ENCODE peak calls at places on chromosomes 5 and 9, in four cellular contexts. One of them, this sample, is unnamed.

GRCh38 chr5:33313150-33313549 is 127.6 kb upstream of the TARS1 start:
- DNase-seq in AG09319: peak
- DNase-seq in GM13977: no peak
- DNase-seq in foreskin keratinocyte: peak
- DNase-seq in this sample: peak

GRCh38 chr9:15271403-15271802 is 35.6 kb downstream of the TTC39B start:
- DNase-seq in AG09319: no peak
- DNase-seq in GM13977: no peak
- DNase-seq in foreskin keratinocyte: no peak
- DNase-seq in this sample: no peak

GRCh38 chr5:122430328-122430586 is 118.2 kb downstream of the SNCAIP start:
- DNase-seq in AG09319: no peak
- DNase-seq in foreskin keratinocyte: no peak
- DNase-seq in GM13977: no peak
- DNase-seq in this sample: no peak

GRCh38 chr5:103667068-103667467 is 104.5 kb upstream of the NUDT12 start:
- DNase-seq in foreskin keratinocyte: peak
- DNase-seq in GM13977: no peak
- DNase-seq in AG09319: no peak
- DNase-seq in this sample: no peak

GRCh38 chr9:8437878-8438277 is 638.3 kb upstream of the DMAC1 start:
- DNase-seq in GM13977: no peak
- DNase-seq in foreskin keratinocyte: no peak
- DNase-seq in AG09319: no peak
- DNase-seq in this sample: no peak

GRCh38 chr9:92696619-92697018 is 26.7 kb upstream of the IPPK start:
- DNase-seq in foreskin keratinocyte: no peak
- DNase-seq in GM13977: no peak
- DNase-seq in AG09319: no peak
- DNase-seq in this sample: no peak

GRCh38 chr5:56167522-56167921 is 65.6 kb downstream of the ANKRD55 start:
- DNase-seq in foreskin keratinocyte: no peak
- DNase-seq in AG09319: no peak
- DNase-seq in GM13977: no peak
- DNase-seq in this sample: no peak

GRCh38 chr5:59542841-59543825 is 350.4 kb downstream of the PDE4D start:
- DNase-seq in GM13977: no peak
- DNase-seq in AG09319: no peak
- DNase-seq in foreskin keratinocyte: no peak
- DNase-seq in this sample: no peak

GRCh38 chr5:78573318-78573717 is 75.3 kb downstream of the LHFPL2 start:
- DNase-seq in AG09319: no peak
- DNase-seq in GM13977: no peak
- DNase-seq in foreskin keratinocyte: no peak
- DNase-seq in this sample: no peak

GRCh38 chr9:73023025-73023541 is 70.2 kb upstream of the ALDH1A1 start:
- DNase-seq in AG09319: peak
- DNase-seq in GM13977: peak
- DNase-seq in foreskin keratinocyte: peak
- DNase-seq in this sample: peak

GRCh38 chr5:4862500-4862899 is 277.6 kb upstream of the ADAMTS16 start:
- DNase-seq in GM13977: peak
- DNase-seq in AG09319: no peak
- DNase-seq in foreskin keratinocyte: no peak
- DNase-seq in this sample: peak

GRCh38 chr9:87442451-87442850 is 55.2 kb upstream of the DAPK1 start:
- DNase-seq in GM13977: no peak
- DNase-seq in AG09319: no peak
- DNase-seq in foreskin keratinocyte: no peak
- DNase-seq in this sample: no peak

GRCh38 chr9:22102347-22103053 is 93.4 kb upstream of the CDKN2B start:
- DNase-seq in AG09319: no peak
- DNase-seq in foreskin keratinocyte: no peak
- DNase-seq in GM13977: no peak
- DNase-seq in this sample: no peak

GRCh38 chr5:75656311-75657003 is 45.2 kb downstream of the ANKDD1B start:
- DNase-seq in foreskin keratinocyte: peak
- DNase-seq in GM13977: no peak
- DNase-seq in AG09319: no peak
- DNase-seq in this sample: peak

GRCh38 chr5:98109561-98110006 is 663.9 kb upstream of the RGMB start:
- DNase-seq in GM13977: no peak
- DNase-seq in foreskin keratinocyte: peak
- DNase-seq in AG09319: peak
- DNase-seq in this sample: peak

GRCh38 chr5:180604271-180604670 is 13.0 kb upstream of the SCGB3A1 start:
- DNase-seq in AG09319: no peak
- DNase-seq in foreskin keratinocyte: no peak
- DNase-seq in GM13977: no peak
- DNase-seq in this sample: no peak

GRCh38 chr5:13921573-13921972 is 22.9 kb downstream of the DNAH5 start:
- DNase-seq in GM13977: no peak
- DNase-seq in AG09319: no peak
- DNase-seq in foreskin keratinocyte: no peak
- DNase-seq in this sample: no peak

GRCh38 chr9:123423036-123423640 is 67.1 kb downstream of the CRB2 start:
- DNase-seq in GM13977: no peak
- DNase-seq in AG09319: no peak
- DNase-seq in foreskin keratinocyte: no peak
- DNase-seq in this sample: no peak

GRCh38 chr5:106822851-106823250 is 847.9 kb downstream of the EFNA5 start:
- DNase-seq in foreskin keratinocyte: no peak
- DNase-seq in AG09319: no peak
- DNase-seq in GM13977: no peak
- DNase-seq in this sample: no peak

GRCh38 chr5:121968910-121969607 is 7.3 kb downstream of the SRFBP1 start:
- DNase-seq in GM13977: no peak
- DNase-seq in foreskin keratinocyte: peak
- DNase-seq in AG09319: peak
- DNase-seq in this sample: peak

GRCh38 chr5:132176987-132177386 is 50.7 kb downstream of the P4HA2 start:
- DNase-seq in AG09319: no peak
- DNase-seq in foreskin keratinocyte: no peak
- DNase-seq in GM13977: peak
- DNase-seq in this sample: no peak

GRCh38 chr9:106785200-106785599 is 77.8 kb upstream of the ZNF462 start:
- DNase-seq in foreskin keratinocyte: no peak
- DNase-seq in GM13977: no peak
- DNase-seq in AG09319: no peak
- DNase-seq in this sample: no peak
- TF ChIP-seq CTCF in foreskin keratinocyte: no peak
- TF ChIP-seq CTCF in GM13977: no peak
- TF ChIP-seq CTCF in AG09319: no peak
- TF ChIP-seq CTCF in this sample: no peak

GRCh38 chr5:150847334-150847695 is 994 bp downstream of the IRGM start:
- DNase-seq in foreskin keratinocyte: no peak
- DNase-seq in GM13977: no peak
- DNase-seq in AG09319: no peak
- DNase-seq in this sample: no peak
- TF ChIP-seq CTCF in foreskin keratinocyte: no peak
- TF ChIP-seq CTCF in GM13977: no peak
- TF ChIP-seq CTCF in AG09319: no peak
- TF ChIP-seq CTCF in this sample: no peak

DNA sequence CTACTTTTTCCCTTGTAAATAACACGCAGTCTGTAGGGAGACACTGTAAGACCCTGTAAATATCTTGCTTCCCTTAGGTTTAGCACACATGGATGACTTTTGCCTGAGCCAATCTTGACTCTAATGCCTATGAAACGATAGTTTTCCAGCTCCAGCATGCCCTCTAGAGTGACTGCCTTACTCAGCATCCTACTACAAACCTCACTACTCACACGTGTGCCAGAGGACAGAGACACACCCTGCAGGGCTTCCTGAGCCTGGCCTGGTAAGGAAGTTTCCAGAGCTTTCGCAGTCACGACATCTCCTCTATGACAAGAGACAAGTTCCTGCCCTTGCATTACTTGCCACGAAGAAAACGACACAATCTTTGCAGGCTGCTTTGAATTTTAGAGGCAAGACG is 138.1 kb downstream of the ATPSCKMT start:
- DNase-seq in foreskin keratinocyte: peak
- DNase-seq in GM13977: no peak
- DNase-seq in AG09319: peak
- DNase-seq in this sample: peak
- TF ChIP-seq CTCF in foreskin keratinocyte: peak
- TF ChIP-seq CTCF in GM13977: peak
- TF ChIP-seq CTCF in AG09319: peak
- TF ChIP-seq CTCF in this sample: peak

GRCh38 chr5:142048272-142048671 is 35.4 kb upstream of the GNPDA1 start:
- DNase-seq in AG09319: no peak
- DNase-seq in GM13977: no peak
- DNase-seq in foreskin keratinocyte: no peak
- DNase-seq in this sample: no peak
- TF ChIP-seq CTCF in AG09319: no peak
- TF ChIP-seq CTCF in GM13977: no peak
- TF ChIP-seq CTCF in foreskin keratinocyte: peak
- TF ChIP-seq CTCF in this sample: no peak

This sample was measured in AG09309.